ENCODE peak calls at places on chromosomes 11 and 22, in six cellular contexts. K, F, I, Y, J and X are unnamed samples.

GRCh38 chr22:50683086-50683993 is 10.7 kb downstream of the SHANK3 start:
- DNase-seq in K (no peak), F (no peak), I (no peak), Y (no peak), J (no peak), X (no peak)

GRCh38 chr11:74138572-74138971 is 32.2 kb downstream of the C2CD3 start:
- DNase-seq in K (peak; percentile 74), F (no peak), I (no peak), Y (no peak), J (no peak), X (no peak)

GRCh38 chr22:19958083-19959042 is 16.7 kb upstream of the TXNRD2 start:
- DNase-seq in K (no peak), F (no peak), I (peak; percentile 58), Y (no peak), J (peak; percentile 75), X (peak; percentile 65)

GRCh38 chr11:44065851-44066731 is at the start of gene ACCS:
- DNase-seq in K (peak; percentile 90), F (peak; percentile 96), I (peak; percentile 98), Y (peak; percentile 92), J (peak; percentile 98), X (peak; percentile 95)

GRCh38 chr22:40324468-40325305 is 21.6 kb upstream of the ADSL start:
- DNase-seq in K (no peak), F (peak; percentile 31), I (no peak), Y (no peak), J (no peak), X (no peak)

GRCh38 chr11:27933992-27934829 is 173.7 kb downstream of the KIF18A start:
- DNase-seq in K (peak; percentile 15), F (no peak), I (no peak), Y (no peak), J (no peak), X (no peak)

GRCh38 chr11:81007046-81007445 is 1566.2 kb upstream of the TENM4 start:
- DNase-seq in K (no peak), F (no peak), I (no peak), Y (no peak), J (no peak), X (no peak)

GRCh38 chr11:57248780-57249383 is 11.8 kb upstream of the APLNR start:
- DNase-seq in K (peak; percentile 80), F (peak; percentile 63), I (peak; percentile 78), Y (peak; percentile 85), J (peak; percentile 79), X (peak; percentile 25)

GRCh38 chr22:22810018-22810427 is 77.6 kb upstream of the IGLL5 start:
- DNase-seq in K (peak; percentile 18), F (peak; percentile 57), I (no peak), Y (no peak), J (no peak), X (no peak)

GRCh38 chr11:13184295-13184794 is 93.2 kb upstream of the BMAL1 start:
- DNase-seq in K (no peak), F (no peak), I (no peak), Y (no peak), J (no peak), X (no peak)

GRCh38 chr11:104728927-104729326 is 169.3 kb downstream of the CASP12 start:
- DNase-seq in K (no peak), F (no peak), I (no peak), Y (no peak), J (no peak), X (no peak)

GRCh38 chr11:498297-499181 is 8.5 kb downstream of the RNH1 start:
- DNase-seq in K (no peak), F (no peak), I (no peak), Y (no peak), J (no peak), X (no peak)

GRCh38 chr11:60389279-60389910 is 6.9 kb upstream of the MS4A14 start:
- DNase-seq in K (no peak), F (no peak), I (no peak), Y (no peak), J (no peak), X (no peak)

GRCh38 chr22:27438271-27438980 is 363.1 kb downstream of the MN1 start:
- DNase-seq in K (no peak), F (no peak), I (no peak), Y (no peak), J (peak; percentile 76), X (peak; percentile 15)

GRCh38 chr11:71946144-71946571 is 17.3 kb downstream of the RNF121 start:
- DNase-seq in K (peak; percentile 53), F (no peak), I (no peak), Y (no peak), J (no peak), X (no peak)

GRCh38 chr11:44521148-44521547 is 44.3 kb upstream of the CD82 start:
- DNase-seq in K (no peak), F (no peak), I (no peak), Y (no peak), J (no peak), X (no peak)

GRCh38 chr11:77171885-77172665 is 44.0 kb downstream of the MYO7A start:
- DNase-seq in K (no peak), F (no peak), I (no peak), Y (peak; percentile 85), J (no peak), X (no peak)

GRCh38 chr11:17393472-17393871 is 5.0 kb upstream of the KCNJ11 start:
- DNase-seq in K (no peak), F (no peak), I (no peak), Y (no peak), J (no peak), X (no peak)

GRCh38 chr22:49535527-49536125 is 292.0 kb downstream of the BRD1 start:
- DNase-seq in K (no peak), F (no peak), I (peak; percentile 26), Y (no peak), J (peak; percentile 50), X (no peak)

GRCh38 chr11:133618500-133618899 is 86.2 kb upstream of the OPCML start:
- DNase-seq in K (no peak), F (no peak), I (no peak), Y (peak; percentile 44), J (no peak), X (no peak)

GRCh38 chr11:47204633-47204989 is 10.2 kb upstream of the DDB2 start:
- DNase-seq in K (peak; percentile 46), F (no peak), I (no peak), Y (no peak), J (no peak), X (no peak)

GRCh38 chr11:11605821-11606450 is 15.9 kb downstream of the GALNT18 start:
- DNase-seq in K (no peak), F (no peak), I (no peak), Y (no peak), J (no peak), X (no peak)

GRCh38 chr11:22510741-22511140 is 114.9 kb downstream of the FANCF start:
- DNase-seq in K (no peak), F (no peak), I (no peak), Y (no peak), J (no peak), X (no peak)

GRCh38 chr11:129861702-129862107 is 33.7 kb downstream of the NFRKB start:
- DNase-seq in K (peak; percentile 84), F (peak; percentile 72), I (no peak), Y (no peak), J (no peak), X (peak; percentile 72)

GRCh38 chr11:72379384-72380131 is 54.8 kb downstream of the CLPB start:
- DNase-seq in K (no peak), F (no peak), I (no peak), Y (no peak), J (no peak), X (no peak)

GRCh38 chr22:30628491-30628890 is 7.1 kb upstream of the SLC35E4 start:
- DNase-seq in K (no peak), F (no peak), I (no peak), Y (no peak), J (no peak), X (no peak)

GRCh38 chr11:2208691-2209369 is 37.2 kb upstream of the TH start:
- DNase-seq in K (no peak), F (peak; percentile 9), I (peak; percentile 54), Y (peak; percentile 48), J (peak; percentile 62), X (no peak)

GRCh38 chr22:22111267-22111751 is 128.7 kb upstream of the TOP3B start:
- DNase-seq in K (peak; percentile 15), F (no peak), I (no peak), Y (no peak), J (no peak), X (no peak)

GRCh38 chr22:37485006-37485713 is 1.0 kb downstream of the MFNG start:
- DNase-seq in K (no peak), F (no peak), I (no peak), Y (no peak), J (no peak), X (no peak)

GRCh38 chr22:36985490-36985889 is 33.8 kb downstream of the TST start:
- DNase-seq in K (no peak), F (no peak), I (no peak), Y (no peak), J (no peak), X (no peak)

GRCh38 chr11:45178890-45179663 is 32.6 kb downstream of the PRDM11 start:
- DNase-seq in K (no peak), F (no peak), I (no peak), Y (no peak), J (no peak), X (no peak)

GRCh38 chr11:110434952-110435779 is 5.4 kb downstream of the FDX1 start:
- DNase-seq in K (no peak), F (peak; percentile 20), I (no peak), Y (no peak), J (no peak), X (no peak)

GRCh38 chr11:61814958-61815789 is 1.6 kb downstream of the FADS1 start:
- DNase-seq in K (peak; percentile 96), F (peak; percentile 89), I (peak; percentile 96), Y (peak; percentile 96), J (peak; percentile 98), X (peak; percentile 98)
- TF ChIP-seq POLR2A in K (peak; percentile 93), F (peak; percentile 84), I (peak; percentile 73), Y (no peak), J (peak; percentile 87), X (peak; percentile 99)

GRCh38 chr11:119585038-119585666 is 143.8 kb downstream of the NECTIN1 start:
- DNase-seq in K (no peak), F (peak; percentile 10), I (no peak), Y (peak; percentile 76), J (no peak), X (no peak)
- TF ChIP-seq EP300 in K (no peak), F (no peak), I (no peak), Y (no peak), J (no peak), X (no peak)

GRCh38 chr11:34632105-34632780 is 11.3 kb downstream of the EHF start:
- DNase-seq in K (no peak), F (no peak), I (no peak), Y (no peak), J (no peak), X (no peak)
- TF ChIP-seq POLR2A in K (no peak), F (no peak), I (no peak), Y (no peak), J (no peak), X (no peak)

GRCh38 chr22:35695202-35695601 is 22.5 kb upstream of the APOL5 start:
- DNase-seq in K (no peak), F (no peak), I (no peak), Y (peak; percentile 42), J (no peak), X (no peak)

DNA sequence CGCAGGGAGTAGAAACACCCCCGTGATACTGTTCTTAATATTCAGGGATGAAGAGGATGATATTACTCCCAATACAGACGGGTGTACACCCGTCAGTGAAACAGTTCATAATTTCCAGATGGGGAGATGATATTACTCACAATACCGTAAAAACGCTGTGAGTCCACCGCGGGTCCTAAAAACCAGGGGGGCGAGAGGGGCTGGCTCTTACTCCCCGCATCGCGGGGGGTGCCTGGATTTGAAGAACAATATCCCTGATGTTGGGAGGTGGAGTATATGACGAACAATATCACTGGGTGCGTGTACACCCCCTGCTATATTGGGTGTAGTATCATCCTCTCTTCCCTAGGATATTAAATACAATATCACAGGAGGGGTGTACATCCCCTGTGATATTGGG is 20.5 kb upstream of the APOL5 start:
- DNase-seq in K (no peak), F (no peak), I (no peak), Y (no peak), J (no peak), X (no peak)
- TF ChIP-seq EP300 in K (no peak), F (no peak), I (no peak), Y (no peak), J (no peak), X (no peak)